ENCODE peak calls at places on chromosomes 6 and 20, in nine cellular contexts. U is right atrium auricular region; Q is naive thymus-derived CD8-positive, alpha-beta T cell; C is GDM1; V is stimulated activated CD4-positive, alpha-beta T cell treated with anti-CD3 and anti-CD28 coated beads, Interleukin-4, amount 100 ng/mL, for 4 hours; P is cardiac fibroblast; E is AG08395; F is GM13977; W is nucleus accumbens. L is an unnamed sample.

GRCh38 chr6:159978291-159979135 is 9.6 kb downstream of the IGF2R start:
- DNase-seq in U (no peak), Q (no peak), C (no peak), V (peak), P (no peak), E (no peak), F (peak), W (no peak), L (no peak)

GRCh38 chr6:99282479-99283062 is 66.9 kb downstream of the FAXC start:
- DNase-seq in U (no peak), Q (no peak), C (no peak), V (no peak), P (peak), E (peak), F (peak), W (no peak), L (no peak)

GRCh38 chr20:57617079-57617795 is 3.0 kb downstream of the ZBP1 start:
- DNase-seq in U (peak), Q (no peak), C (no peak), V (no peak), P (no peak), E (no peak), F (no peak), W (no peak), L (no peak)

GRCh38 chr6:35718354-35718695 is 18.5 kb upstream of the ARMC12 start:
- DNase-seq in U (no peak), Q (no peak), C (no peak), V (no peak), P (no peak), E (no peak), F (no peak), W (no peak), L (no peak)

GRCh38 chr20:47318027-47318595 is 38.4 kb downstream of the ZMYND8 start:
- DNase-seq in U (no peak), Q (no peak), C (no peak), V (no peak), P (peak), E (peak), F (no peak), W (no peak), L (no peak)

GRCh38 chr6:149766156-149766768 is 16.7 kb downstream of the PCMT1 start:
- DNase-seq in U (no peak), Q (no peak), C (no peak), V (no peak), P (peak), E (no peak), F (no peak), W (no peak), L (no peak)

GRCh38 chr20:44083220-44083933 is 103.6 kb downstream of the JPH2 start:
- DNase-seq in U (peak), Q (no peak), C (no peak), V (no peak), P (peak), E (peak), F (no peak), W (no peak), L (no peak)

GRCh38 chr20:48492188-48493070 is 335.4 kb downstream of the PREX1 start:
- DNase-seq in U (peak), Q (no peak), C (no peak), V (no peak), P (no peak), E (no peak), F (no peak), W (no peak), L (no peak)

GRCh38 chr6:157726892-157727628 is 96.0 kb upstream of the SNX9 start:
- DNase-seq in U (peak), Q (no peak), C (no peak), V (no peak), P (no peak), E (no peak), F (no peak), W (no peak), L (no peak)

GRCh38 chr6:73580247-73581149 is 59.7 kb upstream of the EEF1A1 start:
- DNase-seq in U (peak), Q (peak), C (peak), V (peak), P (peak), E (peak), F (peak), W (peak), L (peak)

GRCh38 chr6:72810571-72811280 is 188.9 kb downstream of the KCNQ5 start:
- DNase-seq in U (no peak), Q (no peak), C (no peak), V (no peak), P (no peak), E (no peak), F (no peak), W (no peak), L (no peak)

GRCh38 chr20:43430265-43430664 is 27.4 kb upstream of the SRSF6 start:
- DNase-seq in U (peak), Q (no peak), C (no peak), V (no peak), P (no peak), E (no peak), F (no peak), W (no peak), L (no peak)

GRCh38 chr6:11050735-11051134 is 6.6 kb upstream of the ELOVL2 start:
- DNase-seq in U (no peak), Q (no peak), C (no peak), V (no peak), P (peak), E (peak), F (no peak), W (no peak), L (no peak)

GRCh38 chr6:53793318-53793975 is 1.4 kb upstream of the LRRC1 start:
- DNase-seq in U (no peak), Q (no peak), C (peak), V (peak), P (peak), E (no peak), F (peak), W (no peak), L (peak)

GRCh38 chr20:49570828-49571552 is 3.1 kb upstream of the PTGIS start:
- DNase-seq in U (peak), Q (no peak), C (no peak), V (no peak), P (peak), E (no peak), F (no peak), W (no peak), L (no peak)

GRCh38 chr6:109186012-109186411 is 90.7 kb downstream of the CEP57L1 start:
- DNase-seq in U (no peak), Q (no peak), C (no peak), V (no peak), P (no peak), E (no peak), F (no peak), W (no peak), L (no peak)

GRCh38 chr6:101477436-101477835 is 83.9 kb downstream of the GRIK2 start:
- DNase-seq in U (no peak), Q (no peak), C (no peak), V (no peak), P (no peak), E (no peak), F (no peak), W (no peak), L (no peak)

GRCh38 chr6:82396964-82397761 is 33.5 kb downstream of the TPBG start:
- DNase-seq in U (no peak), Q (no peak), C (no peak), V (no peak), P (peak), E (peak), F (no peak), W (no peak), L (no peak)

GRCh38 chr6:18395177-18395850 is 8.2 kb downstream of the RNF144B start:
- DNase-seq in U (no peak), Q (no peak), C (no peak), V (no peak), P (no peak), E (no peak), F (no peak), W (no peak), L (no peak)

GRCh38 chr6:166419717-166420116 is 37.0 kb upstream of the MPC1 start:
- DNase-seq in U (no peak), Q (no peak), C (no peak), V (no peak), P (no peak), E (no peak), F (no peak), W (no peak), L (no peak)

GRCh38 chr6:98845201-98846020 is 11.0 kb downstream of the POU3F2 start:
- DNase-seq in U (peak), Q (peak), C (peak), V (peak), P (peak), E (peak), F (peak), W (peak), L (peak)

GRCh38 chr6:121858976-121859375 is 423.5 kb downstream of the GJA1 start:
- DNase-seq in U (no peak), Q (no peak), C (no peak), V (no peak), P (no peak), E (no peak), F (no peak), W (no peak), L (no peak)

GRCh38 chr6:45148278-45148677 is 179.9 kb upstream of the RUNX2 start:
- DNase-seq in U (no peak), Q (no peak), C (no peak), V (no peak), P (peak), E (no peak), F (no peak), W (no peak), L (no peak)

GRCh38 chr20:62365814-62366369 is 1.2 kb downstream of the LAMA5 start:
- DNase-seq in U (no peak), Q (no peak), C (no peak), V (no peak), P (peak), E (no peak), F (no peak), W (no peak), L (no peak)

GRCh38 chr20:8076505-8077498 is 55.3 kb upstream of the PLCB1 start:
- DNase-seq in U (no peak), Q (no peak), C (no peak), V (no peak), P (peak), E (no peak), F (no peak), W (no peak), L (no peak)

GRCh38 chr6:164882236-164882635 is 427.2 kb downstream of the C6orf118 start:
- DNase-seq in U (no peak), Q (no peak), C (no peak), V (no peak), P (no peak), E (no peak), F (no peak), W (no peak), L (no peak)

GRCh38 chr6:50850223-50850751 is 31.6 kb downstream of the TFAP2B start:
- DNase-seq in U (no peak), Q (no peak), C (no peak), V (no peak), P (no peak), E (no peak), F (no peak), W (no peak), L (no peak)

GRCh38 chr20:34642009-34642408 is 34.9 kb downstream of the PIGU start:
- DNase-seq in U (no peak), Q (no peak), C (no peak), V (no peak), P (no peak), E (no peak), F (no peak), W (no peak), L (no peak)

GRCh38 chr20:46268662-46269061 is 39.6 kb downstream of the CDH22 start:
- DNase-seq in U (no peak), Q (no peak), C (no peak), V (no peak), P (no peak), E (no peak), F (no peak), W (no peak), L (no peak)